ENCODE peak calls at places on chromosomes 12 and 14, in seven cellular contexts. One of them, this sample, is unnamed.
A peak's percentile ranks its signal among the peaks of the same experiment; 100 is the strongest.

GRCh38 chr12:45660330-45660729 is 69.2 kb upstream of the ARID2 start:
- DNase-seq in heart left ventricle: peak; percentile 18
- DNase-seq in HCT116: peak; percentile 29
- DNase-seq in cardiac fibroblast: peak; percentile 57
- DNase-seq in fibroblast of pulmonary artery: peak; percentile 77
- DNase-seq in epithelial cell of esophagus: peak; percentile 85
- DNase-seq in upper lobe of right lung: no peak
- DNase-seq in this sample: peak; percentile 87

GRCh38 chr12:82015623-82016347 is 256.6 kb upstream of the PPFIA2 start:
- DNase-seq in heart left ventricle: no peak
- DNase-seq in HCT116: no peak
- DNase-seq in cardiac fibroblast: no peak
- DNase-seq in fibroblast of pulmonary artery: no peak
- DNase-seq in epithelial cell of esophagus: peak; percentile 58
- DNase-seq in upper lobe of right lung: no peak
- DNase-seq in this sample: peak; percentile 53

GRCh38 chr12:58639323-58639934 is 280.9 kb downstream of the LRIG3 start:
- DNase-seq in heart left ventricle: no peak
- DNase-seq in HCT116: no peak
- DNase-seq in cardiac fibroblast: peak; percentile 34
- DNase-seq in fibroblast of pulmonary artery: peak; percentile 31
- DNase-seq in epithelial cell of esophagus: peak; percentile 26
- DNase-seq in upper lobe of right lung: no peak
- DNase-seq in this sample: no peak

GRCh38 chr14:40685764-40686163 is 920.9 kb upstream of the LRFN5 start:
- DNase-seq in heart left ventricle: no peak
- DNase-seq in HCT116: no peak
- DNase-seq in cardiac fibroblast: no peak
- DNase-seq in fibroblast of pulmonary artery: no peak
- DNase-seq in epithelial cell of esophagus: no peak
- DNase-seq in upper lobe of right lung: no peak
- DNase-seq in this sample: no peak

GRCh38 chr14:20848955-20849570 is 42.1 kb upstream of the RNASE3 start:
- DNase-seq in heart left ventricle: no peak
- DNase-seq in HCT116: no peak
- DNase-seq in cardiac fibroblast: no peak
- DNase-seq in fibroblast of pulmonary artery: no peak
- DNase-seq in epithelial cell of esophagus: no peak
- DNase-seq in upper lobe of right lung: no peak
- DNase-seq in this sample: no peak

GRCh38 chr12:23004473-23005020 is 379.6 kb downstream of the ETNK1 start:
- DNase-seq in heart left ventricle: no peak
- DNase-seq in HCT116: no peak
- DNase-seq in cardiac fibroblast: no peak
- DNase-seq in fibroblast of pulmonary artery: no peak
- DNase-seq in epithelial cell of esophagus: no peak
- DNase-seq in upper lobe of right lung: no peak
- DNase-seq in this sample: no peak

GRCh38 chr12:67666605-67667004 is 18.1 kb downstream of the DYRK2 start:
- DNase-seq in heart left ventricle: no peak
- DNase-seq in HCT116: no peak
- DNase-seq in cardiac fibroblast: no peak
- DNase-seq in fibroblast of pulmonary artery: no peak
- DNase-seq in epithelial cell of esophagus: no peak
- DNase-seq in upper lobe of right lung: no peak
- DNase-seq in this sample: no peak

GRCh38 chr12:90659060-90659459 is 295.9 kb downstream of the CCER1 start:
- DNase-seq in heart left ventricle: no peak
- DNase-seq in HCT116: no peak
- DNase-seq in cardiac fibroblast: no peak
- DNase-seq in fibroblast of pulmonary artery: no peak
- DNase-seq in epithelial cell of esophagus: no peak
- DNase-seq in upper lobe of right lung: no peak
- DNase-seq in this sample: no peak

GRCh38 chr14:103908580-103908979 is 19.7 kb upstream of the TDRD9 start:
- DNase-seq in heart left ventricle: no peak
- DNase-seq in HCT116: no peak
- DNase-seq in cardiac fibroblast: no peak
- DNase-seq in fibroblast of pulmonary artery: no peak
- DNase-seq in epithelial cell of esophagus: no peak
- DNase-seq in upper lobe of right lung: no peak
- DNase-seq in this sample: no peak

GRCh38 chr12:105100998-105101397 is 6.5 kb upstream of the WASHC4 start:
- DNase-seq in heart left ventricle: no peak
- DNase-seq in HCT116: no peak
- DNase-seq in cardiac fibroblast: peak; percentile 59
- DNase-seq in fibroblast of pulmonary artery: peak; percentile 62
- DNase-seq in epithelial cell of esophagus: no peak
- DNase-seq in upper lobe of right lung: no peak
- DNase-seq in this sample: peak; percentile 29

GRCh38 chr12:88844426-88844825 is 264.2 kb upstream of the KITLG start:
- DNase-seq in heart left ventricle: no peak
- DNase-seq in HCT116: no peak
- DNase-seq in cardiac fibroblast: no peak
- DNase-seq in fibroblast of pulmonary artery: no peak
- DNase-seq in epithelial cell of esophagus: no peak
- DNase-seq in upper lobe of right lung: no peak
- DNase-seq in this sample: no peak

GRCh38 chr12:2017724-2018337 is 13.6 kb upstream of the DCP1B start:
- DNase-seq in heart left ventricle: no peak
- DNase-seq in HCT116: no peak
- DNase-seq in cardiac fibroblast: no peak
- DNase-seq in fibroblast of pulmonary artery: no peak
- DNase-seq in epithelial cell of esophagus: no peak
- DNase-seq in upper lobe of right lung: no peak
- DNase-seq in this sample: no peak

GRCh38 chr14:23023500-23024152 is 11.1 kb downstream of the PSMB5 start:
- DNase-seq in heart left ventricle: no peak
- DNase-seq in HCT116: no peak
- DNase-seq in cardiac fibroblast: no peak
- DNase-seq in fibroblast of pulmonary artery: no peak
- DNase-seq in epithelial cell of esophagus: no peak
- DNase-seq in upper lobe of right lung: no peak
- DNase-seq in this sample: no peak
- H3K4me3 ChIP-seq in heart left ventricle: no peak overlapping the region
- H3K4me3 ChIP-seq in HCT116: no peak overlapping the region
- H3K4me3 ChIP-seq in cardiac fibroblast: no peak overlapping the region
- H3K4me3 ChIP-seq in fibroblast of pulmonary artery: no peak overlapping the region
- H3K4me3 ChIP-seq in epithelial cell of esophagus: no peak overlapping the region
- H3K4me3 ChIP-seq in upper lobe of right lung: no peak overlapping the region
- H3K4me3 ChIP-seq in this sample: no peak overlapping the region

GRCh38 chr12:127926004-127926403 is 341.0 kb upstream of the TMEM132C start:
- DNase-seq in heart left ventricle: peak; percentile 30
- DNase-seq in HCT116: no peak
- DNase-seq in cardiac fibroblast: no peak
- DNase-seq in fibroblast of pulmonary artery: peak; percentile 14
- DNase-seq in epithelial cell of esophagus: no peak
- DNase-seq in upper lobe of right lung: no peak
- DNase-seq in this sample: no peak
- TF ChIP-seq CTCF in heart left ventricle: no peak
- TF ChIP-seq CTCF in HCT116: no peak
- TF ChIP-seq CTCF in cardiac fibroblast: no peak
- TF ChIP-seq CTCF in fibroblast of pulmonary artery: peak; percentile 7
- TF ChIP-seq CTCF in epithelial cell of esophagus: no peak
- TF ChIP-seq CTCF in upper lobe of right lung: peak; percentile 23
- TF ChIP-seq CTCF in this sample: no peak

GRCh38 chr12:38411426-38411825 is 94.9 kb downstream of the ALG10B start:
- DNase-seq in heart left ventricle: no peak
- DNase-seq in HCT116: no peak
- DNase-seq in cardiac fibroblast: no peak
- DNase-seq in fibroblast of pulmonary artery: no peak
- DNase-seq in epithelial cell of esophagus: no peak
- DNase-seq in upper lobe of right lung: no peak
- DNase-seq in this sample: no peak
- H3K4me3 ChIP-seq in heart left ventricle: no peak overlapping the region
- H3K4me3 ChIP-seq in HCT116: no peak overlapping the region
- H3K4me3 ChIP-seq in cardiac fibroblast: no peak overlapping the region
- H3K4me3 ChIP-seq in fibroblast of pulmonary artery: no peak overlapping the region
- H3K4me3 ChIP-seq in epithelial cell of esophagus: no peak overlapping the region
- H3K4me3 ChIP-seq in upper lobe of right lung: no peak overlapping the region
- H3K4me3 ChIP-seq in this sample: no peak overlapping the region

DNA sequence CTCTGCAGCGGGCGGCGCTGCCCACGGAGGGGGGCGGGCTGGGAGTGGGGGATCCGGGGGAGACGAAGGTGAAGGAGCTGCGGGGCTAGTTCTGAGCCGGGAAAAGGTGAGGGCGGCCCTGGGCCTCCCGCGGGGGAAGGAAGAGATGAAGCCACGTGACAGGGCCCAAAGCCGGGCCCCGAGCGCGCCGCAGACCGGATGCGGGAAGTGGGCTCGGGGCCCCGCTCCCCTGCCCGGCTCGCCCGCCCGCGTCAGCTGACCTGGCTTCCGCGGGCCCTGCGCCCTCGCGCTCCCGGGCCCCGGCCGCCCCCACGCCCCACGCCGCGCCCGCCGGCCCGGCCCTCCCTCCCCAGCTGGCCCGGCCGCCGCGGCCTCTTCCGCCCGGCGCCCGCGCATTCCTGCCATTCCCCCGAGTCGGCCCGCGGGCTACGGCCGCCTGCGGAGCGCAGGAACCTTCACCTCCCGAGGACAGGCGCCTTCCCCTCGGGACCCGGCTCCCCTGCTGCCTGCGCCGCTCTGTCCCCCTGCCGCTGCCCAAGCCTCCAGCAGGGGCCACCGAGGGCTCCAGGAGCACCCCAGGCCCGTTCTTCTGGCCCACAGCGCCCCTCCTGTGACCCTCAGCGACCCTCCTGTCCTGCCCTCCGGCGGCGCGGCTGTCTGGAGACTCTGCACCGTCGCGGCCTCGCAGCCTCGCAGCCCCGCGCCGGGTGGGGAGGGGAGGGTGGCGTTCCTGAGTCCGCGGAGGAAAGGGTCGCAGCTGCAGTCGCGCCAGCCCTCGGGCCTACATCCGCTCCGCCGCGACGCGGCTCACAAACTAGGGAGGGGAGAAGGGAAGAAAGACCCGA is 20.4 kb downstream of the NINJ2 start:
- DNase-seq in heart left ventricle: peak; percentile 83
- DNase-seq in HCT116: no peak
- DNase-seq in cardiac fibroblast: peak; percentile 77
- DNase-seq in fibroblast of pulmonary artery: peak; percentile 59
- DNase-seq in epithelial cell of esophagus: peak; percentile 26
- DNase-seq in upper lobe of right lung: peak; percentile 94
- DNase-seq in this sample: no peak
- TF ChIP-seq CTCF in heart left ventricle: peak; percentile 41
- TF ChIP-seq CTCF in HCT116: peak; percentile 40
- TF ChIP-seq CTCF in cardiac fibroblast: peak; percentile 32
- TF ChIP-seq CTCF in fibroblast of pulmonary artery: peak; percentile 9
- TF ChIP-seq CTCF in epithelial cell of esophagus: no peak
- TF ChIP-seq CTCF in upper lobe of right lung: peak; percentile 43
- TF ChIP-seq CTCF in this sample: peak; percentile 45

GRCh38 chr14:52547027-52547426 is 5.3 kb downstream of the TXNDC16 start:
- DNase-seq in heart left ventricle: no peak
- DNase-seq in HCT116: no peak
- DNase-seq in cardiac fibroblast: no peak
- DNase-seq in fibroblast of pulmonary artery: no peak
- DNase-seq in epithelial cell of esophagus: no peak
- DNase-seq in upper lobe of right lung: no peak
- DNase-seq in this sample: no peak
- H3K4me3 ChIP-seq in heart left ventricle: no peak overlapping the region
- H3K4me3 ChIP-seq in HCT116: no peak overlapping the region
- H3K4me3 ChIP-seq in cardiac fibroblast: no peak overlapping the region
- H3K4me3 ChIP-seq in fibroblast of pulmonary artery: no peak overlapping the region
- H3K4me3 ChIP-seq in epithelial cell of esophagus: no peak overlapping the region
- H3K4me3 ChIP-seq in upper lobe of right lung: no peak overlapping the region
- H3K4me3 ChIP-seq in this sample: no peak overlapping the region

GRCh38 chr14:97185186-97185585 is 388.0 kb downstream of the VRK1 start:
- DNase-seq in heart left ventricle: no peak
- DNase-seq in HCT116: no peak
- DNase-seq in cardiac fibroblast: no peak
- DNase-seq in fibroblast of pulmonary artery: no peak
- DNase-seq in epithelial cell of esophagus: peak; percentile 10
- DNase-seq in upper lobe of right lung: no peak
- DNase-seq in this sample: peak; percentile 8
- TF ChIP-seq CTCF in heart left ventricle: no peak
- TF ChIP-seq CTCF in HCT116: peak; percentile 61
- TF ChIP-seq CTCF in cardiac fibroblast: no peak
- TF ChIP-seq CTCF in fibroblast of pulmonary artery: no peak
- TF ChIP-seq CTCF in epithelial cell of esophagus: peak; percentile 29
- TF ChIP-seq CTCF in upper lobe of right lung: peak; percentile 26
- TF ChIP-seq CTCF in this sample: peak; percentile 58

GRCh38 chr14:90349729-90350128 is 18.0 kb upstream of the NRDE2 start:
- DNase-seq in heart left ventricle: no peak
- DNase-seq in HCT116: no peak
- DNase-seq in cardiac fibroblast: no peak
- DNase-seq in fibroblast of pulmonary artery: no peak
- DNase-seq in epithelial cell of esophagus: no peak
- DNase-seq in upper lobe of right lung: no peak
- DNase-seq in this sample: no peak

GRCh38 chr14:90355540-90356518 is 24.1 kb upstream of the NRDE2 start:
- DNase-seq in heart left ventricle: no peak
- DNase-seq in HCT116: no peak
- DNase-seq in cardiac fibroblast: no peak
- DNase-seq in fibroblast of pulmonary artery: no peak
- DNase-seq in epithelial cell of esophagus: peak; percentile 65
- DNase-seq in upper lobe of right lung: no peak
- DNase-seq in this sample: peak; percentile 18

GRCh38 chr14:90356925-90357324 is 25.2 kb upstream of the NRDE2 start:
- DNase-seq in heart left ventricle: no peak
- DNase-seq in HCT116: no peak
- DNase-seq in cardiac fibroblast: no peak
- DNase-seq in fibroblast of pulmonary artery: no peak
- DNase-seq in epithelial cell of esophagus: no peak
- DNase-seq in upper lobe of right lung: no peak
- DNase-seq in this sample: no peak

GRCh38 chr14:90354551-90355298 is 23.0 kb upstream of the NRDE2 start:
- DNase-seq in heart left ventricle: no peak
- DNase-seq in HCT116: no peak
- DNase-seq in cardiac fibroblast: peak; percentile 21
- DNase-seq in fibroblast of pulmonary artery: peak; percentile 11
- DNase-seq in epithelial cell of esophagus: no peak
- DNase-seq in upper lobe of right lung: no peak
- DNase-seq in this sample: no peak
- H3K4me3 ChIP-seq in heart left ventricle: no peak overlapping the region
- H3K4me3 ChIP-seq in HCT116: no peak overlapping the region
- H3K4me3 ChIP-seq in cardiac fibroblast: no peak overlapping the region
- H3K4me3 ChIP-seq in fibroblast of pulmonary artery: no peak overlapping the region
- H3K4me3 ChIP-seq in epithelial cell of esophagus: no peak overlapping the region
- H3K4me3 ChIP-seq in upper lobe of right lung: no peak overlapping the region
- H3K4me3 ChIP-seq in this sample: no peak overlapping the region

DNA sequence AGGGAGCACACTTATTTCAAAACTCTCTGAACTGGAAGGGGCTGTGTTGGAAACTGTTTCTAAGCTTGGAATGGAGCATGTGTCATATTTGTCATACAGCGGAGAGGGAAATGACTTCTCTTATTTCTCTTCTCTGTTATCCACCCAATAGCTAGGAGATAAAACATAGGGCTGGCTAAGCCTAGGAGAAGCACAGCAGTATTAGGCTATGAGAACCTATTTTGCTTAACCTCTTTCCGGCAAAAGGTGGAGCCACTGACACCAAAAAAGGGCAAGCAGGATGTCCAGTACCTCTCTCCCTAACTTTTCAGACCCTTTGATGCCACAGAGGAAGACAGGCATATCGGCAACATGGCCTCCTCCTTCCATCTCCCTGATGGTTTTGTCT is 148.3 kb downstream of the CRADD start:
- DNase-seq in heart left ventricle: no peak
- DNase-seq in HCT116: no peak
- DNase-seq in cardiac fibroblast: peak; percentile 71
- DNase-seq in fibroblast of pulmonary artery: peak; percentile 51
- DNase-seq in epithelial cell of esophagus: no peak
- DNase-seq in upper lobe of right lung: no peak
- DNase-seq in this sample: no peak
- TF ChIP-seq CTCF in heart left ventricle: no peak
- TF ChIP-seq CTCF in HCT116: no peak
- TF ChIP-seq CTCF in cardiac fibroblast: no peak
- TF ChIP-seq CTCF in fibroblast of pulmonary artery: no peak
- TF ChIP-seq CTCF in epithelial cell of esophagus: no peak
- TF ChIP-seq CTCF in upper lobe of right lung: no peak
- TF ChIP-seq CTCF in this sample: no peak

This sample was measured in bronchial epithelial cell.